ENCODE peak calls at places on chromosomes 16 and 17, in six cellular contexts. R is GM23338, M is Calu3, D is T-cell, K is H9, A is NCI-H345. L is an unnamed sample.
A peak's percentile ranks its signal among the peaks of the same experiment; 100 is the strongest.

GRCh38 chr17:81030726-81031570 is 4.0 kb upstream of the BAIAP2 start:
- DNase-seq in A (no peak), K (no peak), D (no peak), R (no peak), M (no peak), L (no peak)

GRCh38 chr17:14448816-14449215 is 147.9 kb downstream of the HS3ST3B1 start:
- DNase-seq in K (no peak), R (no peak), D (no peak), A (no peak), M (no peak), L (no peak)

GRCh38 chr17:74919440-74920305 is 3.4 kb downstream of the USH1G start:
- DNase-seq in K (peak; percentile 86), A (no peak), R (peak; percentile 82), M (peak; percentile 58), D (no peak), L (peak; percentile 20)

GRCh38 chr16:75099738-75100615 is 16.6 kb downstream of the LDHD start:
- DNase-seq in M (no peak), R (no peak), A (no peak), K (no peak), D (no peak), L (no peak)

GRCh38 chr16:89041571-89042481 is 51.8 kb upstream of the ACSF3 start:
- DNase-seq in R (no peak), D (no peak), M (no peak), A (no peak), K (no peak), L (no peak)

GRCh38 chr16:25823891-25824290 is 132.1 kb downstream of the HS3ST4 start:
- DNase-seq in D (no peak), M (no peak), R (no peak), A (no peak), K (no peak), L (no peak)

GRCh38 chr16:66636199-66636598 is 31.7 kb downstream of the CMTM3 start:
- DNase-seq in A (no peak), D (no peak), M (no peak), K (no peak), R (no peak), L (no peak)

GRCh38 chr17:17767497-17768286 is 69.1 kb downstream of the SREBF1 start:
- DNase-seq in M (no peak), K (no peak), R (no peak), A (no peak), D (no peak), L (no peak)

GRCh38 chr16:414395-415169 is 10.9 kb upstream of the RAB11FIP3 start:
- DNase-seq in K (no peak), R (no peak), A (no peak), M (no peak), D (no peak), L (no peak)

GRCh38 chr17:78872486-78872885 is 30.5 kb downstream of the CEP295NL start:
- DNase-seq in K (no peak), D (no peak), R (no peak), M (no peak), A (no peak), L (no peak)

GRCh38 chr17:17494499-17495447 is 1.4 kb downstream of the RASD1 start:
- DNase-seq in D (no peak), M (no peak), R (peak; percentile 83), K (peak; percentile 82), A (no peak), L (no peak)

GRCh38 chr16:85548375-85548774 is 64.7 kb upstream of the GSE1 start:
- DNase-seq in R (no peak), D (no peak), M (no peak), K (no peak), A (no peak), L (no peak)

GRCh38 chr16:70697601-70698170 is 11.8 kb upstream of the MTSS2 start:
- DNase-seq in M (no peak), A (no peak), R (no peak), K (no peak), D (no peak), L (no peak)

GRCh38 chr16:79163666-79164377 is 436.7 kb downstream of the MAF start:
- DNase-seq in M (no peak), K (no peak), A (peak; percentile 22), R (no peak), D (no peak), L (no peak)

GRCh38 chr16:55297910-55298175 is 26.2 kb upstream of the IRX6 start:
- DNase-seq in A (no peak), D (no peak), M (peak; percentile 24), R (no peak), K (no peak), L (no peak)

GRCh38 chr17:27106347-27106981 is 187.4 kb upstream of the WSB1 start:
- DNase-seq in M (no peak), R (no peak), K (no peak), D (no peak), A (no peak), L (no peak)

GRCh38 chr17:53336281-53336680 is 486.4 kb upstream of the KIF2B start:
- DNase-seq in K (no peak), A (no peak), M (no peak), R (no peak), D (no peak), L (no peak)

GRCh38 chr17:52885882-52886281 is 727.4 kb upstream of the CA10 start:
- DNase-seq in K (no peak), A (no peak), D (no peak), R (no peak), M (no peak), L (no peak)

GRCh38 chr16:72221216-72221995 is 49.5 kb upstream of the PMFBP1 start:
- DNase-seq in M (no peak), A (no peak), K (no peak), D (no peak), R (no peak), L (no peak)

GRCh38 chr17:37506678-37507077 is 17.0 kb downstream of the DUSP14 start:
- DNase-seq in R (peak; percentile 91), M (peak; percentile 77), K (peak; percentile 90), A (no peak), D (no peak), L (no peak)

GRCh38 chr17:80899402-80900268 is 92.0 kb upstream of the CHMP6 start:
- DNase-seq in A (peak; percentile 31), K (peak; percentile 83), M (peak; percentile 15), D (peak; percentile 49), R (peak; percentile 87), L (peak; percentile 40)

GRCh38 chr16:80594756-80595155 is 54.0 kb downstream of the DYNLRB2 start:
- DNase-seq in K (no peak), M (no peak), A (no peak), D (no peak), R (no peak), L (no peak)

GRCh38 chr17:5817475-5818395 is 233.4 kb upstream of the NLRP1 start:
- DNase-seq in A (no peak), M (no peak), K (peak; percentile 18), R (no peak), D (no peak), L (no peak)

GRCh38 chr16:57637020-57637419 is 8.6 kb downstream of the ADGRG1 start:
- DNase-seq in M (no peak), R (no peak), A (no peak), K (no peak), D (no peak), L (no peak)

GRCh38 chr17:83026311-83026811 is 53.0 kb upstream of the METRNL start:
- DNase-seq in K (no peak), M (no peak), R (no peak), D (no peak), A (no peak), L (no peak)

GRCh38 chr16:88509749-88510069 is 56.6 kb downstream of the ZFPM1 start:
- DNase-seq in K (no peak), R (no peak), D (no peak), A (no peak), M (no peak), L (no peak)

GRCh38 chr17:27807567-27808470 is 7.5 kb upstream of the NOS2 start:
- DNase-seq in M (peak; percentile 20), R (no peak), A (peak; percentile 75), K (no peak), D (peak; percentile 39), L (no peak)

GRCh38 chr16:12749076-12749475 is 54.6 kb downstream of the CPPED1 start:
- DNase-seq in M (no peak), D (no peak), A (no peak), K (no peak), R (no peak), L (no peak)